ENCODE peak calls at places on chromosomes 12 and 14, in eight cellular contexts. D, L, E, A, M, Y, V and P are unnamed samples.

GRCh38 chr14:89479802-89480201 is 62.8 kb upstream of the FOXN3 start:
- DNase-seq in D (no peak), L (peak; percentile 9), E (no peak), A (no peak), M (no peak), Y (no peak), V (no peak), P (no peak)

GRCh38 chr12:131042848-131043245 is 89.1 kb downstream of the ADGRD1 start:
- DNase-seq in D (peak; percentile 66), L (no peak), E (no peak), A (no peak), M (no peak), Y (no peak), V (peak; percentile 69), P (no peak)

GRCh38 chr12:22064968-22065367 is 18.9 kb downstream of the CMAS start:
- DNase-seq in D (no peak), L (no peak), E (no peak), A (no peak), M (no peak), Y (no peak), V (no peak), P (no peak)

GRCh38 chr14:89828473-89829200 is 125.9 kb downstream of the EFCAB11 start:
- DNase-seq in D (no peak), L (peak; percentile 79), E (no peak), A (no peak), M (no peak), Y (no peak), V (no peak), P (no peak)

GRCh38 chr14:77148510-77149231 is 7.1 kb upstream of the ZDHHC22 start:
- DNase-seq in D (peak; percentile 7), L (no peak), E (no peak), A (no peak), M (no peak), Y (no peak), V (no peak), P (no peak)

GRCh38 chr14:78790262-78790661 is 620.1 kb downstream of the NRXN3 start:
- DNase-seq in D (no peak), L (no peak), E (no peak), A (no peak), M (no peak), Y (no peak), V (no peak), P (no peak)

GRCh38 chr14:33676135-33676566 is 274.7 kb downstream of the EGLN3 start:
- DNase-seq in D (no peak), L (peak; percentile 54), E (peak; percentile 49), A (peak; percentile 43), M (no peak), Y (peak; percentile 69), V (no peak), P (no peak)

GRCh38 chr12:72876092-72876491 is 603.9 kb downstream of the TRHDE start:
- DNase-seq in D (no peak), L (no peak), E (no peak), A (no peak), M (no peak), Y (no peak), V (no peak), P (no peak)

GRCh38 chr12:53268009-53268636 is at the start of gene ESPL1:
- DNase-seq in D (peak; percentile 91), L (peak; percentile 72), E (peak; percentile 80), A (peak; percentile 47), M (peak; percentile 72), Y (peak; percentile 65), V (peak; percentile 90), P (peak; percentile 81)

GRCh38 chr12:50961708-50962107 is 9.4 kb downstream of the HIGD1C start:
- DNase-seq in D (no peak), L (peak; percentile 60), E (peak; percentile 85), A (no peak), M (no peak), Y (peak; percentile 7), V (no peak), P (no peak)

GRCh38 chr14:78848234-78848820 is 678.2 kb downstream of the NRXN3 start:
- DNase-seq in D (no peak), L (peak; percentile 12), E (peak; percentile 33), A (no peak), M (no peak), Y (peak; percentile 24), V (no peak), P (no peak)

GRCh38 chr12:13304924-13305323 is 108.4 kb downstream of the EMP1 start:
- DNase-seq in D (no peak), L (no peak), E (no peak), A (no peak), M (no peak), Y (no peak), V (no peak), P (no peak)

GRCh38 chr12:12812605-12813119 is 484 bp upstream of the DDX47 start:
- DNase-seq in D (peak; percentile 82), L (no peak), E (peak; percentile 11), A (no peak), M (no peak), Y (no peak), V (no peak), P (no peak)

GRCh38 chr14:68703093-68703492 is 89.8 kb downstream of the ZFP36L1 start:
- DNase-seq in D (no peak), L (peak; percentile 65), E (peak; percentile 77), A (peak; percentile 34), M (peak; percentile 45), Y (peak; percentile 68), V (no peak), P (no peak)

GRCh38 chr12:10634427-10634826 is 21.0 kb upstream of the MAGOHB start:
- DNase-seq in D (no peak), L (no peak), E (peak; percentile 35), A (no peak), M (no peak), Y (peak; percentile 82), V (no peak), P (no peak)

GRCh38 chr14:64303471-64303917 is 9.3 kb upstream of the ESR2 start:
- DNase-seq in D (no peak), L (peak; percentile 75), E (peak; percentile 77), A (no peak), M (no peak), Y (no peak), V (no peak), P (peak; percentile 65)

GRCh38 chr12:11958216-11959091 is 112.3 kb upstream of the BCL2L14 start:
- DNase-seq in D (no peak), L (peak; percentile 81), E (peak; percentile 77), A (no peak), M (no peak), Y (peak; percentile 97), V (no peak), P (peak; percentile 46)

GRCh38 chr12:16606936-16607335 is 974 bp upstream of the LMO3 start:
- DNase-seq in D (no peak), L (no peak), E (no peak), A (no peak), M (no peak), Y (no peak), V (no peak), P (no peak)

GRCh38 chr12:131092911-131093901 is 139.5 kb downstream of the ADGRD1 start:
- DNase-seq in D (peak; percentile 69), L (no peak), E (no peak), A (no peak), M (peak; percentile 9), Y (no peak), V (peak; percentile 66), P (no peak)

GRCh38 chr12:52210186-52210924 is 18.5 kb upstream of the KRT80 start:
- DNase-seq in D (peak; percentile 41), L (peak; percentile 90), E (peak; percentile 60), A (peak; percentile 60), M (peak; percentile 66), Y (no peak), V (peak; percentile 67), P (no peak)

GRCh38 chr12:6662602-6662905 is 365 bp downstream of the ING4 start:
- DNase-seq in D (no peak), L (no peak), E (no peak), A (no peak), M (no peak), Y (no peak), V (no peak), P (no peak)

GRCh38 chr12:57609781-57610552 is 1.3 kb upstream of the ARHGEF25 start:
- DNase-seq in D (no peak), L (no peak), E (no peak), A (no peak), M (peak; percentile 32), Y (no peak), V (no peak), P (no peak)
- H3K4me3 ChIP-seq in D (peak overlapping the region; percentile 43), L (peak overlapping the region; percentile 45), E (peak overlapping the region; percentile 70), A (peak overlapping the region; percentile 62), M (peak overlapping the region; percentile 70), Y (peak overlapping the region; percentile 65), V (peak overlapping the region; percentile 23), P (no peak overlapping the region)

DNA sequence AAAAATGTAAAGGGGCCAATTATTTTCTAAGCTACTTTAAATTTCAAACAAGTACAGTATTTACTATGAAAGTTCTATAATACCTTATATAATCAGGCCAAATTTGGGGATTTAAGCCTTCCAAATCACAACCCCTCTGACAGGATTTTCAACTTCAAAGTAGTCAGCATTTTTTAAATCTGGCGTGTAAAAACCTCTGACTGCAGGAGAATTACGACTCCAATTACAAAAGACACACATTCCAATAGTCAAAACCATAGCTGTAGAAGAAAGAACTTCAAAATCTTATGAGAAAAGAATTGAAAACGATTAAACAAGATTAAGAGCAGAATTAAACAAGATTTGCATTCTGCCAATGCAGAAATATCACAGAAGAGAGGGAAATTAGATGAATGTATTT is 12.7 kb downstream of the OSBPL8 start:
- DNase-seq in D (no peak), L (no peak), E (no peak), A (no peak), M (no peak), Y (no peak), V (no peak), P (no peak)
- H3K27ac ChIP-seq in D (no peak overlapping the region), L (no peak overlapping the region), E (no peak overlapping the region), A (no peak overlapping the region), M (no peak overlapping the region), Y (no peak overlapping the region), V (no peak overlapping the region), P (no peak overlapping the region)

GRCh38 chr14:53814371-53814770 is 142.3 kb downstream of the BMP4 start:
- DNase-seq in D (no peak), L (peak; percentile 23), E (no peak), A (peak; percentile 17), M (no peak), Y (no peak), V (no peak), P (no peak)
- H3K4me3 ChIP-seq in D (no peak overlapping the region), L (no peak overlapping the region), E (no peak overlapping the region), A (no peak overlapping the region), M (no peak overlapping the region), Y (no peak overlapping the region), V (no peak overlapping the region), P (no peak overlapping the region)

GRCh38 chr12:105347486-105347885 is 17.0 kb downstream of the C12orf75 start:
- DNase-seq in D (no peak), L (no peak), E (no peak), A (no peak), M (no peak), Y (no peak), V (no peak), P (no peak)

GRCh38 chr12:105351523-105351922 is 21.0 kb downstream of the C12orf75 start:
- DNase-seq in D (no peak), L (no peak), E (no peak), A (no peak), M (no peak), Y (no peak), V (no peak), P (no peak)

GRCh38 chr12:105352049-105352448 is 21.6 kb downstream of the C12orf75 start:
- DNase-seq in D (no peak), L (no peak), E (no peak), A (no peak), M (no peak), Y (no peak), V (no peak), P (no peak)

GRCh38 chr12:105348142-105348541 is 17.7 kb downstream of the C12orf75 start:
- DNase-seq in D (no peak), L (no peak), E (no peak), A (no peak), M (no peak), Y (no peak), V (no peak), P (no peak)

GRCh38 chr12:105348561-105348960 is 18.1 kb downstream of the C12orf75 start:
- DNase-seq in D (no peak), L (peak; percentile 30), E (no peak), A (no peak), M (no peak), Y (no peak), V (no peak), P (no peak)
- H3K27ac ChIP-seq in D (no peak overlapping the region), L (no peak overlapping the region), E (no peak overlapping the region), A (no peak overlapping the region), M (no peak overlapping the region), Y (no peak overlapping the region), V (no peak overlapping the region), P (no peak overlapping the region)